ENCODE peak calls at places on chromosome 1, in four cellular contexts. One of them, this sample, is unnamed.
A peak's percentile ranks its signal among the peaks of the same experiment; 100 is the strongest.

GRCh38 chr1:96291468-96291867 is 430.1 kb upstream of the PTBP2 start:
- DNase-seq in IMR-90: no peak
- DNase-seq in K562: no peak
- DNase-seq in SK-N-SH: no peak
- DNase-seq in this sample: no peak

GRCh38 chr1:93502561-93502960 is 54.6 kb downstream of the FNBP1L start:
- DNase-seq in K562: no peak
- DNase-seq in IMR-90: no peak
- DNase-seq in SK-N-SH: no peak
- DNase-seq in this sample: no peak

GRCh38 chr1:100539836-100540536 is 2.0 kb downstream of the GPR88 start:
- DNase-seq in IMR-90: peak; percentile 24
- DNase-seq in K562: no peak
- DNase-seq in SK-N-SH: peak; percentile 77
- DNase-seq in this sample: no peak

GRCh38 chr1:115828101-115829022 is 12.6 kb downstream of the NHLH2 start:
- DNase-seq in K562: peak; percentile 40
- DNase-seq in SK-N-SH: peak; percentile 83
- DNase-seq in IMR-90: peak; percentile 9
- DNase-seq in this sample: no peak

GRCh38 chr1:20466231-20466630 is 19.8 kb downstream of the CAMK2N1 start:
- DNase-seq in SK-N-SH: no peak
- DNase-seq in K562: no peak
- DNase-seq in IMR-90: no peak
- DNase-seq in this sample: no peak

GRCh38 chr1:66563094-66563800 is 29.3 kb downstream of the SGIP1 start:
- DNase-seq in K562: no peak
- DNase-seq in SK-N-SH: no peak
- DNase-seq in IMR-90: peak; percentile 95
- DNase-seq in this sample: no peak

GRCh38 chr1:14945132-14946010 is 208.2 kb upstream of the TMEM51 start:
- DNase-seq in SK-N-SH: peak; percentile 85
- DNase-seq in K562: no peak
- DNase-seq in IMR-90: peak; percentile 90
- DNase-seq in this sample: no peak

GRCh38 chr1:86382878-86383277 is 13.2 kb downstream of the ODF2L start:
- DNase-seq in SK-N-SH: no peak
- DNase-seq in IMR-90: no peak
- DNase-seq in K562: no peak
- DNase-seq in this sample: no peak

GRCh38 chr1:74717626-74718025 is 15.2 kb downstream of the CRYZ start:
- DNase-seq in SK-N-SH: no peak
- DNase-seq in K562: no peak
- DNase-seq in IMR-90: no peak
- DNase-seq in this sample: no peak

GRCh38 chr1:202923533-202923932 is 3.5 kb downstream of the KLHL12 start:
- DNase-seq in IMR-90: no peak
- DNase-seq in K562: no peak
- DNase-seq in SK-N-SH: no peak
- DNase-seq in this sample: no peak
- TF ChIP-seq RCOR1 in IMR-90: no peak
- TF ChIP-seq RCOR1 in K562: no peak
- TF ChIP-seq RCOR1 in SK-N-SH: no peak
- TF ChIP-seq RCOR1 in this sample: no peak

GRCh38 chr1:16986113-16986512 is 5.7 kb upstream of the MFAP2 start:
- DNase-seq in IMR-90: no peak
- DNase-seq in K562: no peak
- DNase-seq in SK-N-SH: no peak
- DNase-seq in this sample: no peak
- TF ChIP-seq RCOR1 in IMR-90: no peak
- TF ChIP-seq RCOR1 in K562: no peak
- TF ChIP-seq RCOR1 in SK-N-SH: no peak
- TF ChIP-seq RCOR1 in this sample: no peak

GRCh38 chr1:110098222-110099026 is 13.8 kb upstream of the UBL4B start:
- DNase-seq in K562: peak; percentile 50
- DNase-seq in SK-N-SH: peak; percentile 73
- DNase-seq in IMR-90: no peak
- DNase-seq in this sample: peak; percentile 26
- TF ChIP-seq RCOR1 in K562: no peak
- TF ChIP-seq RCOR1 in SK-N-SH: no peak
- TF ChIP-seq RCOR1 in IMR-90: no peak
- TF ChIP-seq RCOR1 in this sample: no peak

DNA sequence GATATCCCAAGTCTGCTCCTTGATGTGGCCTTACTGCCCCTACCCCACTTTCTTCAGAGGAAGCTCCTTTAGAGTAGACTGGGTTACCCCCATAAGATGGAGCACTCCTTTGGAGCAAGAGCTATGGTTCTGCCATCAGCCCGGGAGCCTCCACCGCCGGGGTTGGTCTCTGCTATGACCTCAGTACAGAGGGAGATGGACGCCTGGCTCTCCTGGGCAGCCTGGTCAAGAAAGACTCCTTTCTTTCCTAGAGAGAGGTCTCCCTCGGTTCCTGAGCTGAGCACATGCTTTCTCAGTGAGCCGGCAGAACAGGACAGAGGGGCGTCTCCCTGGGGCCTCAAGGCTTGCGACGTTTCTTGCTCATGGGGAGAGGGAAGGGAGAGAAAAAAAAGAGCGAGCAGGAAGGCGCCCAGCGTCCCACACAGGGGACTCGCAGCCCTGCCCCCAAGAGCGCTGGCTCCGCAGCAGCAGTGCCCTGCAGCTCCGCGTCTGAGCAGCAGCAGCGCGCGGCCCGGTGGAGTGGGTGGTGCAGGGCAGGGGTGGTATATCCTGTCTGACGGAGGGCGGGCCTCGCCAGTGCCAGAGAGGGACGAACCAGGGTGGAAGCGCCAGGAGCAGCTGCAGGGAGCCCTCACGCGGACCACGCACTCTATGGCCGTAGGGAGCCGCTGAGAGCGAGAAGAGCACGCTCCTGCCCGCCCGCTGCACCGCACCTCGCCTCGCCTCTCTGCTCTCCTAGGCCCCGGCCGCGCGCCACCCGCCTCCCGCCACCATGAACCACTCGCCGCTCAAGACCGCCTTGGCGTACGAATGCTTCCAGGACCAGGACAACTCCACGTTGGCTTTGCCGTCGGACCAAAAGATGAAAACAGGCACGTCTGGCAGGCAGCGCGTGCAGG is at the start of gene PKP1:
- DNase-seq in SK-N-SH: no peak
- DNase-seq in K562: no peak
- DNase-seq in IMR-90: peak; percentile 10
- DNase-seq in this sample: no peak
- TF ChIP-seq RCOR1 in SK-N-SH: no peak
- TF ChIP-seq RCOR1 in K562: no peak
- TF ChIP-seq RCOR1 in IMR-90: no peak
- TF ChIP-seq RCOR1 in this sample: no peak

DNA sequence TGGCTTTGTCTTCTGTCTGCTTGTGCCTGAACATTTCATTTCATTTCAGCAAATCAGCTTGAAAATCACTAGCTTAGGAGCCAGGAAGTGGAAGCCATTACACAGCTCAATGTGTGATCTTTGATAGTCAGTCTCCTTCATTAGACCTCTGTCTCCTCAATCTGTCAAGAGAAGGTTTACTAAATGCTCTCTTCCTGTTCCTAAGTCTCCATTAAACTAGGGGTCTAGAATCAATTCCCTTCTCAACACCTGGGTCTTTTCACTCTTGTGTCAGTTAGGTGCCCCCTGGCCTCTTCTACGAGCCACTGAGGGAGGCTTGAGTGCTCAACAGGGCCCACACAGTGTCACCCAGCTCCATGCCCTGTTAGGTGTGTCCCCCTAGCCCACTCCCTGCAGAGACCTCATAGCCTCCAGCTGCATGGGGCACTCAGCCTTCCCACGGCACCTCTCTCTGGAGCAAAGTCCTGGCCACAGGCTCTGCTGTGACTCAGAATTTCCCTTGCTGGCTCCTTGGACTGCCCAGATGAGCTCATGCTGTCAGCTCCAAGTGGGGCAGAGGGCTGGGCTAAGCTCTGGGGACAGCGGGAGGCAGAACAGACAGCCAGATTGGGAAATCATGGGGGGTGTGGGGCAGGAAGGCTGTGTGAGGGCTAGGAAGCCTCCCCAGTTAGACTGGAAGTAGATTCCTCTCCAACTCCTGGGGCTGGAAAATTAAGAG is 115.7 kb upstream of the IPO9 start:
- DNase-seq in K562: no peak
- DNase-seq in SK-N-SH: no peak
- DNase-seq in IMR-90: peak; percentile 99
- DNase-seq in this sample: peak; percentile 96
- TF ChIP-seq RCOR1 in K562: no peak
- TF ChIP-seq RCOR1 in SK-N-SH: no peak
- TF ChIP-seq RCOR1 in IMR-90: no peak
- TF ChIP-seq RCOR1 in this sample: no peak

This sample was measured in A549.